ENCODE peak calls at places on chromosomes 1 and 21, in four cellular contexts. U, R, F and O are unnamed samples.

GRCh38 chr1:200540281-200540680 is 80.3 kb downstream of the KIF14 start:
- DNase-seq in R (no peak), F (no peak), U (no peak), O (no peak)

GRCh38 chr1:166032901-166033371 is 133.9 kb downstream of the FAM78B start:
- DNase-seq in R (no peak), U (no peak), F (no peak), O (no peak)

GRCh38 chr1:154478639-154479038 is 23.4 kb upstream of the TDRD10 start:
- DNase-seq in U (no peak), F (no peak), R (no peak), O (peak; percentile 23)

GRCh38 chr1:239555350-239555749 is 169.0 kb downstream of the CHRM3 start:
- DNase-seq in R (no peak), U (no peak), F (no peak), O (no peak)

GRCh38 chr1:79326875-79327274 is 320.3 kb upstream of the ADGRL4 start:
- DNase-seq in F (no peak), U (no peak), R (no peak), O (no peak)

GRCh38 chr1:54297596-54298283 is 97.8 kb downstream of the MRPL37 start:
- DNase-seq in U (peak; percentile 80), F (no peak), R (no peak), O (peak; percentile 40)

GRCh38 chr21:31922881-31923280 is 50.1 kb downstream of the HUNK start:
- DNase-seq in U (no peak), F (no peak), R (no peak), O (no peak)

GRCh38 chr1:7642781-7643180 is 128.3 kb upstream of the VAMP3 start:
- DNase-seq in R (no peak), U (peak; percentile 13), F (no peak), O (no peak)

GRCh38 chr1:243501002-243501401 is 245.2 kb downstream of the SDCCAG8 start:
- DNase-seq in F (no peak), U (no peak), R (no peak), O (peak; percentile 73)

GRCh38 chr21:45998871-45999580 is 17.5 kb downstream of the COL6A1 start:
- DNase-seq in U (peak; percentile 20), F (no peak), R (peak; percentile 23), O (no peak)

GRCh38 chr1:27704958-27705357 is 20.8 kb upstream of the FAM76A start:
- DNase-seq in F (no peak), U (no peak), R (no peak), O (no peak)

GRCh38 chr1:60283690-60284089 is 210.1 kb upstream of the C1orf87 start:
- DNase-seq in F (no peak), R (no peak), U (no peak), O (peak; percentile 20)

GRCh38 chr1:167373398-167373797 is 144.9 kb downstream of the CD247 start:
- DNase-seq in R (peak; percentile 27), U (no peak), F (no peak), O (peak; percentile 38)

GRCh38 chr1:243420968-243421675 is 165.3 kb downstream of the SDCCAG8 start:
- DNase-seq in R (no peak), F (no peak), U (no peak), O (peak; percentile 28)

GRCh38 chr1:244218220-244218619 is 167.1 kb downstream of the ZBTB18 start:
- DNase-seq in U (no peak), F (no peak), R (no peak), O (no peak)

GRCh38 chr1:118928739-118929554 is 59.2 kb downstream of the TBX15 start:
- DNase-seq in R (no peak), U (no peak), F (no peak), O (peak; percentile 29)

GRCh38 chr1:239999170-239999569 is 92.5 kb upstream of the FMN2 start:
- DNase-seq in R (no peak), U (no peak), F (no peak), O (no peak)

GRCh38 chr1:75412616-75413015 is 198.3 kb downstream of the SLC44A5 start:
- DNase-seq in U (no peak), R (no peak), F (no peak), O (no peak)

GRCh38 chr1:224216380-224216779 is 33.3 kb downstream of the DEGS1 start:
- DNase-seq in R (no peak), U (no peak), F (no peak), O (no peak)

GRCh38 chr1:194709439-194709838 is 1523.0 kb upstream of the B3GALT2 start:
- DNase-seq in U (no peak), F (no peak), R (no peak), O (no peak)

GRCh38 chr1:41671116-41671755 is 186.8 kb upstream of the EDN2 start:
- DNase-seq in U (no peak), F (no peak), R (no peak), O (no peak)

GRCh38 chr1:234409328-234409727 is 36.1 kb downstream of the COA6 start:
- DNase-seq in R (no peak), F (no peak), U (no peak), O (no peak)

GRCh38 chr21:27827972-27828371 is 861.1 kb upstream of the ADAMTS5 start:
- DNase-seq in R (no peak), U (no peak), F (no peak), O (no peak)

GRCh38 chr21:45363921-45364463 is 41.0 kb upstream of the COL18A1 start:
- DNase-seq in U (peak; percentile 55), R (peak; percentile 92), F (no peak), O (peak; percentile 99)

GRCh38 chr1:39898648-39899603 is 2.8 kb downstream of the MYCL start:
- DNase-seq in U (no peak), R (no peak), F (no peak), O (peak; percentile 54)

GRCh38 chr1:81220614-81221071 is 580.1 kb upstream of the ADGRL2 start:
- DNase-seq in R (no peak), F (no peak), U (no peak), O (no peak)

GRCh38 chr21:26732442-26733221 is 112.6 kb downstream of the ADAMTS1 start:
- DNase-seq in F (no peak), U (no peak), R (peak; percentile 63), O (peak; percentile 62)

GRCh38 chr21:42685036-42685435 is 31.6 kb downstream of the PDE9A start:
- DNase-seq in F (no peak), U (no peak), R (no peak), O (no peak)

GRCh38 chr1:223796210-223796609 is 49.5 kb downstream of the TP53BP2 start:
- DNase-seq in F (no peak), R (no peak), U (no peak), O (no peak)

GRCh38 chr1:116290085-116290670 is 82.9 kb upstream of the ATP1A1 start:
- DNase-seq in R (no peak), U (no peak), F (no peak), O (peak; percentile 8)

GRCh38 chr1:69305621-69306020 is 262.1 kb upstream of the LRRC7 start:
- DNase-seq in R (no peak), U (no peak), F (no peak), O (no peak)

GRCh38 chr1:58720680-58721079 is 20.8 kb upstream of the MYSM1 start:
- DNase-seq in R (no peak), F (no peak), U (no peak), O (no peak)

GRCh38 chr21:35048706-35049617 is at the start of gene RUNX1:
- DNase-seq in U (no peak), F (peak; percentile 22), R (no peak), O (peak; percentile 90)

DNA sequence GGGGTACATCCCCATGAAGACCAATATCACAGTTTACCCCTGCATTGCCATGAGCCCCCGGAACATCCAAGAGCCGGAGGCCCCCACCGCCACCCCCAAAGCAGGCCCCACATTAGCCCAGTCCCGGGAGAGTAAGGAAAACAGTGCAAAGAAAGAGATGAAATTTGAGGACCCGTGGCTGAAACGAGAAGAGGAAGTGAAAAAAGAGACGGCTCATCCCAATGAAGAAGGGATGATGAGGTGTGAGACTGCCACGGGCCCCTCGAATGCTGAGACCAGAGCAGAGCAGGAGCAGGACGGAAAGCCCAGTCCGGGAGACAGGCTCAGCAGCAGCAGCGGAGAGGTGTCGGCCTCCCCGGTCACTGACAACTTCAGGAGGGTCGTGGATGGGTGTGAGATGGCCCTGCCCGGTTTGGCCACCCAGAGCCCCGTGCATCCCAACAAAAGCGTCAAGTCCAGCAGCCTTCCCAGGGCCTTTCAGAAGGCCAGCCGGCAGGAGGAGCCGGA is 532.4 kb downstream of the KIF26B start:
- DNase-seq in U (no peak), R (no peak), F (no peak), O (no peak)
- TF ChIP-seq CTCF in U (no peak), R (no peak), F (no peak), O (no peak)

GRCh38 chr1:26541816-26542711 is 12.5 kb downstream of the RPS6KA1 start:
- DNase-seq in R (peak; percentile 66), U (peak; percentile 77), F (peak; percentile 74), O (peak; percentile 73)

GRCh38 chr1:26540346-26540745 is 10.8 kb downstream of the RPS6KA1 start:
- DNase-seq in U (no peak), F (no peak), R (no peak), O (no peak)

GRCh38 chr1:26539722-26540121 is 10.2 kb downstream of the RPS6KA1 start:
- DNase-seq in R (no peak), F (no peak), U (no peak), O (no peak)

GRCh38 chr1:26542781-26543443 is 13.4 kb downstream of the RPS6KA1 start:
- DNase-seq in R (no peak), U (no peak), F (no peak), O (no peak)

DNA sequence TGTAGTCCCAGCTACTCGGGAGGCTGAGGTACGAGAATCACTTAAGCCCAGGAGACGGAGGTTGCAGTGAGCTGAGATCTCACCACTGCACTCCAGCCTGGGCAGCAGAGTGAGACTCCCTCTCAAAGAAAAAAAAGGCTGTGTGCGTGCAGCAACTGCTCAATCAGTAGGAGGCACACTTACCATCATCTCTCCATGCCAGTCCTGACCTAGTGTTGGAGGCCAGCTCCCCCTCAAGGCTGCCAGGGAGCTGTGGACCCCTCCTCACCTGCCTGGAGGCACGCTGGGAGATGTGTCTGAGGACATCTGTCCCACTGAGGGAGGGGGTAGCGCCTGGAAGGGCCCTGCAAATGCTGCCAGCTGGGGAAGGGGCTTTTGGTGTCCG is 11.9 kb downstream of the RPS6KA1 start:
- DNase-seq in F (no peak), R (no peak), U (no peak), O (no peak)
- H3K4me3 ChIP-seq in F (no peak overlapping the region), R (no peak overlapping the region), U (no peak overlapping the region), O (no peak overlapping the region)

GRCh38 chr21:43825936-43826622 is 36.7 kb downstream of the RRP1 start:
- DNase-seq in U (no peak), R (no peak), F (no peak), O (no peak)
- TF ChIP-seq CTCF in U (no peak), R (no peak), F (no peak), O (no peak)

DNA sequence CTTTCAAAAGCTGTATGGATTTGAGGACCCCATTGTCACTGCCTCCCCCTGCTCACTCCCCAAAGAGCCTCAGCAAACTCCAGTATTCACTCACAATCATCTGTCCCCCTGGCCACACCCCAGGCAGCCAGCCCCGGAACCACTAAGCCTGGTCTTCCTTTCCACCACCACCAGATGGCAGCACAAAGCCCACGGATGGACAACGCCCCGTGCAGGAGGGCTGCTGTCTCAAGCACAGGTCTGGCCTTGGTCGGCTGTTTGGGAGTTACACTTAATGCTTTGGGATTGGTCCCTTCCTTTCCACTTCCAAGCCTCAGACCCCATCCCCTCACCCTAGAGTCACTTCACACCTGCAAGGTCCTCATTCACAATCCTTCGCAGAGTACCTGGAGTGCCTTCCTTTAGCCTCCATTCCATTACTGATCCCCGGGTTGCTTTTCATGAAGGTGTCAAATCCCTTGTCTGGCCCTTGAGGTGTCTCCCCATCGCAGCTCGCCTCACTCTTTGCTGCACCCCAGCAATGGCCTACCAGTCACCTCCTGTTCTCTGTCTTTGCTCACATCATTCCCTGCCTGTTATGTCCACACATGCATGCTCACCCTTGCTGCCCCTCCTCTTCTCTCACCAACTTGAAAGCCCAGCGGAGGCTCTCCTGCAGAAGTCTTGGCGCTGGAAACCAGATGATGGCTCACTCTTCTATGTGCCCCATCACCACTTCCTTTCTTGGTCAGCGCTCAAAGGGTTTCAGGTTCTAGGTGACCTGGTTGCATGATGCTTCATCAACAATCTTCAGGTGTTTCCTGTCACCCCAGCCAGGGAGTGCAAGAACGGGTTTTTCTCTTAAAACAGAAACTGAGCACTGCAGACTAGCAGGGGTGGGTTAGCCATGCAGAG is 24.9 kb upstream of the KCNA2 start:
- DNase-seq in F (no peak), R (peak; percentile 67), U (peak; percentile 83), O (peak; percentile 46)
- H3K4me3 ChIP-seq in F (no peak overlapping the region), R (no peak overlapping the region), U (no peak overlapping the region), O (no peak overlapping the region)